ENCODE peak calls at places on chromosomes 5 and 9, in ten cellular contexts. G is A549, Y is uterus, S is lower leg skin, U is transverse colon, D is upper lobe of left lung, A is Peyer's patch, V is body of pancreas, X is heart left ventricle, R is breast epithelium. C is an unnamed sample.

GRCh38 chr9:18847576-18848275 is 185.3 kb downstream of the SAXO1 start:
- DNase-seq in G (no peak), Y (no peak), S (no peak), U (no peak), D (no peak), A (no peak), V (peak; percentile 15), X (no peak), R (no peak), C (no peak)

GRCh38 chr5:164207646-164208045 is 702.2 kb downstream of the MAT2B start:
- DNase-seq in G (no peak), Y (no peak), S (no peak), U (no peak), D (no peak), A (no peak), V (no peak), X (no peak), R (no peak), C (no peak)

GRCh38 chr5:127839072-127839471 is 135.9 kb downstream of the CCDC192 start:
- DNase-seq in G (no peak), Y (no peak), S (no peak), U (no peak), D (no peak), A (no peak), V (no peak), X (no peak), R (no peak), C (no peak)

GRCh38 chr5:172276214-172276613 is 7.3 kb downstream of the UBTD2 start:
- DNase-seq in G (no peak), Y (no peak), S (no peak), U (no peak), D (no peak), A (no peak), V (no peak), X (no peak), R (no peak), C (no peak)

GRCh38 chr5:1515311-1515920 is 8.3 kb downstream of the LPCAT1 start:
- DNase-seq in G (no peak), Y (peak; percentile 9), S (no peak), U (peak; percentile 7), D (peak; percentile 28), A (peak; percentile 13), V (peak; percentile 10), X (peak; percentile 18), R (peak; percentile 39), C (peak; percentile 7)

GRCh38 chr5:113357696-113358476 is 76.9 kb downstream of the TSSK1B start:
- DNase-seq in G (no peak), Y (no peak), S (no peak), U (no peak), D (no peak), A (no peak), V (no peak), X (no peak), R (no peak), C (no peak)

GRCh38 chr5:93330506-93330905 is 250.5 kb downstream of the NR2F1-AS1 start:
- DNase-seq in G (no peak), Y (no peak), S (no peak), U (no peak), D (no peak), A (no peak), V (no peak), X (no peak), R (no peak), C (no peak)

GRCh38 chr5:74575741-74576538 is 64.6 kb downstream of the ENC1 start:
- DNase-seq in G (peak; percentile 25), Y (no peak), S (no peak), U (no peak), D (no peak), A (no peak), V (no peak), X (no peak), R (no peak), C (no peak)

GRCh38 chr5:13708432-13708831 is 236.1 kb downstream of the DNAH5 start:
- DNase-seq in G (no peak), Y (no peak), S (no peak), U (no peak), D (no peak), A (no peak), V (no peak), X (no peak), R (no peak), C (no peak)

GRCh38 chr9:82024931-82025330 is 36.4 kb downstream of the SPATA31D1 start:
- DNase-seq in G (no peak), Y (no peak), S (no peak), U (no peak), D (no peak), A (no peak), V (no peak), X (no peak), R (no peak), C (no peak)

GRCh38 chr5:112350626-112351025 is 68.5 kb downstream of the EPB41L4A start:
- DNase-seq in G (no peak), Y (no peak), S (no peak), U (no peak), D (no peak), A (no peak), V (no peak), X (no peak), R (no peak), C (no peak)

DNA sequence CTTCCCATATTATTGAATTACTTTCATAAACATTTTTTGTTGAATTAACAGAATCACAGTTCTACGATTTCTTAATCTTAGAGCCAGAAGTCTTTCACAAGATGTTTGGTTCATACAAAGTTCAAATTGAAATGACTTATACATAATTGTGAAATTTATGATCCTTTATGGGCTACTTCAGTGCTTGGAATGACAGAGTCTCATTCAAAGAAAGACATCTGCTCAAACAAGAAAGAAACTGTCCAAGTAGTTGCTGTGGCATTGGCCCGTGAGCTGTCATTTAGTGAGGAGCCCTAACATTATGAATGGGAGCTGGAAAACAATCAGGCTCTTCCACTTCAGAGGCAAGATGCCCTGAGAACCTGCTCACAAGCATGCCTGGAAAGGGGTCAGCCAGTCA is 63.4 kb downstream of the AUH start:
- DNase-seq in G (no peak), Y (no peak), S (no peak), U (no peak), D (no peak), A (no peak), V (no peak), X (no peak), R (no peak), C (no peak)
- TF ChIP-seq POLR2A in G (no peak), Y (no peak), S (no peak), U (no peak), D (no peak), A (no peak), V (no peak), X (no peak), R (no peak), C (no peak)

GRCh38 chr9:128657344-128657704 is 677 bp upstream of the DYNC2I2 start:
- DNase-seq in G (no peak), Y (no peak), S (no peak), U (no peak), D (no peak), A (peak; percentile 37), V (peak; percentile 24), X (no peak), R (no peak), C (no peak)

GRCh38 chr9:128653941-128654340 is 2.7 kb downstream of the DYNC2I2 start:
- DNase-seq in G (no peak), Y (no peak), S (no peak), U (no peak), D (no peak), A (no peak), V (no peak), X (no peak), R (no peak), C (no peak)

GRCh38 chr9:128654481-128654880 is 2.2 kb downstream of the DYNC2I2 start:
- DNase-seq in G (no peak), Y (no peak), S (no peak), U (no peak), D (no peak), A (no peak), V (no peak), X (no peak), R (no peak), C (no peak)

GRCh38 chr9:128657796-128658195 is 1.1 kb upstream of the DYNC2I2 start:
- DNase-seq in G (no peak), Y (no peak), S (no peak), U (no peak), D (no peak), A (no peak), V (no peak), X (no peak), R (no peak), C (no peak)

GRCh38 chr9:128656416-128657343 is at the start of gene DYNC2I2:
- DNase-seq in G (peak; percentile 94), Y (peak; percentile 95), S (peak; percentile 92), U (peak; percentile 98), D (peak; percentile 99), A (peak; percentile 87), V (peak; percentile 98), X (peak; percentile 99), R (peak; percentile 96), C (peak; percentile 97)
- TF ChIP-seq POLR2A in G (peak; percentile 86), Y (peak; percentile 65), S (no peak), U (peak; percentile 60), D (peak; percentile 23), A (peak; percentile 23), V (peak; percentile 87), X (no peak), R (peak; percentile 30), C (no peak)

GRCh38 chr9:125660557-125660956 is 46.5 kb downstream of the MAPKAP1 start:
- DNase-seq in G (no peak), Y (no peak), S (no peak), U (no peak), D (no peak), A (no peak), V (no peak), X (no peak), R (no peak), C (no peak)

GRCh38 chr9:125659201-125659840 is 47.7 kb downstream of the MAPKAP1 start:
- DNase-seq in G (no peak), Y (no peak), S (no peak), U (no peak), D (no peak), A (no peak), V (no peak), X (no peak), R (no peak), C (no peak)

GRCh38 chr9:125659954-125660353 is 47.1 kb downstream of the MAPKAP1 start:
- DNase-seq in G (no peak), Y (no peak), S (no peak), U (no peak), D (no peak), A (no peak), V (no peak), X (no peak), R (no peak), C (no peak)

GRCh38 chr9:125663127-125663526 is 43.9 kb downstream of the MAPKAP1 start:
- DNase-seq in G (peak; percentile 31), Y (no peak), S (no peak), U (no peak), D (no peak), A (no peak), V (no peak), X (no peak), R (no peak), C (no peak)
- TF ChIP-seq POLR2A in G (no peak), Y (no peak), S (no peak), U (no peak), D (no peak), A (no peak), V (no peak), X (no peak), R (no peak), C (no peak)

DNA sequence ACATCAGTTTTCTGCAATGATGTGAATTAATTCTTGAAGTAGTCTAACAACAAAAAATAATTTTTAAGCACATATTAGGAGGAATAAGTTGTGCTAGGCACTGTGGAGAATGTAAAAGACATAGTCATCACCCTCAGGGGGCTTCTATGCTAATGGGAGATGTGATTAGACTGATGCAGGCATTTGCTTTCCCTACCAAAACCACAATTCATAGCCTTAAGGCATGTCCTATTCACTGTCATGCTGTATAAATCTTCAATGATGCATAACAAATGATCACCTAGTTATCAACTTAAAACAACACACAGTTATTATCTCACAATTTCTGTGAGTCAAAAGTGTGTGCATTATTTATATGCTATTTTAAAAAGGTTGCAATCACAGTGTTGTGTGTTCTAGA is 422.6 kb downstream of the MAN2A1 start:
- DNase-seq in G (no peak), Y (no peak), S (no peak), U (no peak), D (no peak), A (no peak), V (no peak), X (no peak), R (no peak), C (no peak)
- TF ChIP-seq POLR2A in G (no peak), Y (no peak), S (no peak), U (no peak), D (no peak), A (no peak), V (no peak), X (no peak), R (no peak), C (no peak)